ENCODE peak calls at places on chromosomes 2 and 18, in six cellular contexts. W is NCI-H1930, I is HTR-8/SVneo, Q is NCI-H1105, F is COR-L47, U is G401. S is an unnamed sample.

GRCh38 chr18:46301081-46301480 is 196.9 kb downstream of the HAUS1 start:
- DNase-seq in F (no peak), Q (no peak), W (no peak), I (no peak), U (no peak), S (no peak)

GRCh38 chr2:222360146-222360545 is 61.3 kb upstream of the PAX3 start:
- DNase-seq in I (no peak), F (no peak), U (no peak), W (no peak), Q (no peak), S (no peak)

GRCh38 chr2:77268626-77269025 is 253.6 kb downstream of the LRRTM4 start:
- DNase-seq in U (no peak), Q (no peak), W (no peak), F (no peak), I (no peak), S (no peak)

GRCh38 chr2:118224144-118224887 is 136.0 kb downstream of the INSIG2 start:
- DNase-seq in U (no peak), W (no peak), I (no peak), Q (no peak), F (no peak), S (no peak)

GRCh38 chr2:37287966-37288365 is 36.7 kb downstream of the PRKD3 start:
- DNase-seq in F (peak; percentile 41), I (peak; percentile 24), U (no peak), Q (no peak), W (peak; percentile 19), S (no peak)

GRCh38 chr2:241994556-241995213 is 125.2 kb downstream of the RTP5 start:
- DNase-seq in W (no peak), U (peak; percentile 43), I (no peak), Q (no peak), F (no peak), S (no peak)

GRCh38 chr2:98127229-98127989 is 40.4 kb downstream of the VWA3B start:
- DNase-seq in I (no peak), U (no peak), Q (no peak), W (no peak), F (no peak), S (no peak)

GRCh38 chr2:194545978-194546377 is 1111.0 kb upstream of the SLC39A10 start:
- DNase-seq in I (no peak), W (no peak), Q (no peak), F (no peak), U (no peak), S (no peak)

GRCh38 chr2:199223791-199224190 is 233.9 kb downstream of the SATB2 start:
- DNase-seq in W (no peak), Q (no peak), I (no peak), F (no peak), U (no peak), S (no peak)

GRCh38 chr2:86342488-86342887 is 5.1 kb upstream of the REEP1 start:
- DNase-seq in F (no peak), I (no peak), U (no peak), Q (no peak), W (no peak), S (no peak)

GRCh38 chr18:32576296-32576916 is 105.7 kb upstream of the GAREM1 start:
- DNase-seq in F (peak; percentile 31), I (no peak), W (no peak), U (peak; percentile 2), Q (no peak), S (no peak)

GRCh38 chr2:240644859-240645301 is 19.6 kb downstream of the GPR35 start:
- DNase-seq in F (no peak), Q (no peak), W (no peak), I (no peak), U (no peak), S (no peak)

GRCh38 chr18:9653390-9653789 is 39.0 kb upstream of the PPP4R1 start:
- DNase-seq in U (peak; percentile 7), F (peak; percentile 18), I (no peak), Q (no peak), W (no peak), S (no peak)

GRCh38 chr2:74026674-74027294 is 42.1 kb downstream of the TET3 start:
- DNase-seq in U (no peak), I (no peak), F (no peak), Q (no peak), W (no peak), S (no peak)

GRCh38 chr2:20077411-20077940 is 26.0 kb upstream of the LAPTM4A start:
- DNase-seq in F (no peak), I (no peak), W (no peak), Q (no peak), U (no peak), S (no peak)

GRCh38 chr2:120330946-120331822 is 14.8 kb upstream of the INHBB start:
- DNase-seq in W (no peak), U (no peak), F (no peak), I (no peak), Q (no peak), S (no peak)

GRCh38 chr2:162244559-162245031 is 1.4 kb upstream of the FAP start:
- DNase-seq in W (no peak), F (no peak), Q (no peak), U (no peak), I (peak; percentile 39), S (no peak)

GRCh38 chr2:10326707-10327594 is 24.2 kb downstream of the HPCAL1 start:
- DNase-seq in I (no peak), Q (peak; percentile 74), U (peak; percentile 89), W (no peak), F (peak; percentile 95), S (no peak)

GRCh38 chr2:141710589-141711239 is 420.1 kb downstream of the LRP1B start:
- DNase-seq in F (no peak), W (no peak), U (no peak), I (no peak), Q (no peak), S (no peak)

GRCh38 chr2:62478093-62478580 is 27.9 kb downstream of the TMEM17 start:
- DNase-seq in I (no peak), U (no peak), W (no peak), F (no peak), Q (no peak), S (no peak)

GRCh38 chr2:170744248-170745002 is 25.8 kb upstream of the ERICH2 start:
- DNase-seq in Q (no peak), U (no peak), F (no peak), W (no peak), I (no peak), S (no peak)

GRCh38 chr2:61707984-61708852 is 145.6 kb downstream of the FAM161A start:
- DNase-seq in Q (peak; percentile 48), W (peak; percentile 17), F (peak; percentile 80), U (no peak), I (peak; percentile 53), S (no peak)

GRCh38 chr2:109378682-109379081 is 235.1 kb downstream of the SEPTIN10 start:
- DNase-seq in F (no peak), W (no peak), U (no peak), Q (no peak), I (no peak), S (no peak)

GRCh38 chr2:6977095-6977777 is 60.0 kb downstream of the RNF144A start:
- DNase-seq in Q (no peak), U (peak; percentile 96), W (no peak), F (peak; percentile 44), I (no peak), S (no peak)

GRCh38 chr18:36095936-36096519 is 28.7 kb upstream of the RPRD1A start:
- DNase-seq in U (peak; percentile 42), W (peak; percentile 41), F (peak; percentile 70), Q (peak; percentile 35), I (peak; percentile 24), S (peak; percentile 56)

GRCh38 chr2:176284451-176285049 is 15.3 kb downstream of the MTX2 start:
- DNase-seq in W (no peak), I (no peak), Q (no peak), U (no peak), F (no peak), S (no peak)

S was measured in AG09319.